ENCODE peak calls at places on chromosomes 4 and X, in six cellular contexts. T is neural progenitor cell, E is PC-3, W is SK-N-SH, R is MM.1S, H is HCT116. N is an unnamed sample.

GRCh38 chrX:13702390-13702789 is 13.5 kb downstream of the RAB9A start:
- DNase-seq in T (no peak), E (no peak), W (no peak), R (no peak), H (no peak), N (no peak)

GRCh38 chrX:150565551-150565950 is 2.9 kb upstream of the MTM1 start:
- DNase-seq in T (no peak), E (no peak), W (no peak), R (no peak), H (no peak), N (no peak)

GRCh38 chr4:180665994-180666818 is 1577.0 kb upstream of the TENM3 start:
- DNase-seq in T (peak), E (peak), W (peak), R (peak), H (peak), N (peak)

GRCh38 chrX:17859609-17860178 is 1.4 kb downstream of the RAI2 start:
- DNase-seq in T (peak), E (no peak), W (peak), R (no peak), H (no peak), N (no peak)

GRCh38 chrX:39905475-39905889 is 192.3 kb downstream of the BCOR start:
- DNase-seq in T (no peak), E (peak), W (peak), R (no peak), H (no peak), N (no peak)

GRCh38 chr4:115944146-115944905 is 830.9 kb upstream of the NDST4 start:
- DNase-seq in T (no peak), E (peak), W (no peak), R (no peak), H (no peak), N (no peak)

GRCh38 chr4:88661724-88662123 is 35.9 kb downstream of the NAP1L5 start:
- DNase-seq in T (no peak), E (peak), W (no peak), R (no peak), H (no peak), N (peak)

GRCh38 chr4:152265149-152265621 is 270.7 kb downstream of the FBXW7 start:
- DNase-seq in T (no peak), E (peak), W (no peak), R (no peak), H (no peak), N (no peak)

GRCh38 chr4:30753316-30753715 is 33.1 kb downstream of the PCDH7 start:
- DNase-seq in T (no peak), E (peak), W (no peak), R (no peak), H (peak), N (peak)

GRCh38 chrX:69808375-69808774 is 192.5 kb downstream of the EDA start:
- DNase-seq in T (no peak), E (no peak), W (no peak), R (no peak), H (no peak), N (no peak)

GRCh38 chrX:150507251-150507856 is 61.1 kb upstream of the MTM1 start:
- DNase-seq in T (peak), E (no peak), W (no peak), R (no peak), H (no peak), N (peak)

GRCh38 chr4:189792819-189793618 is 147.7 kb upstream of the FRG1 start:
- DNase-seq in T (peak), E (peak), W (peak), R (peak), H (peak), N (peak)

GRCh38 chr4:54085284-54085683 is 14.7 kb upstream of the GSX2 start:
- DNase-seq in T (no peak), E (peak), W (no peak), R (no peak), H (no peak), N (peak)

GRCh38 chr4:84578540-84579409 is 4.2 kb upstream of the CDS1 start:
- DNase-seq in T (peak), E (peak), W (peak), R (peak), H (peak), N (peak)

GRCh38 chrX:79592259-79592658 is 225.1 kb upstream of the ITM2A start:
- DNase-seq in T (no peak), E (peak), W (peak), R (no peak), H (no peak), N (no peak)

GRCh38 chr4:89242864-89243740 is 64.5 kb downstream of the GPRIN3 start:
- DNase-seq in T (no peak), E (no peak), W (no peak), R (no peak), H (no peak), N (no peak)

DNA sequence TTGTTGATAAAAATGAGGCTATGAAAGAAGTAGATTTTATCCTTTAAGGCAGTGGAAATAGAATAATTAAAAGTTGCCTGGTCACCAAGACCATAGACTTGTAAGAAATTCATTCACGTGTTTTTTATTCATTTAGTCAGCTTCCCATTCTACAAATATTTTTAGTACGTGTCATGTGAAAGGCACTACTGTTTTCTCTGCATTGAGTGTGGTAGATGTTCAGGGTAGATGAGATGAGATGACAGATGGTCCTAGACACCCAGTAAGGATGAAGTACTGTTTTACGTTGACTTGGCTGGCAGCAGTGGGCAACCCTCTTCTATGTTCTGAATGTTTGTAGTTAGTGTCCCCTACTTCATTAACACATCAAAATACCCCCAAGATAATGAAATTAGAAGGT is 228.1 kb downstream of the ARHGAP24 start:
- DNase-seq in T (no peak), E (no peak), W (no peak), R (no peak), H (no peak), N (peak)
- TF ChIP-seq EZH2phosphoT487 in T (no peak), E (no peak), W (no peak), R (no peak), H (no peak), N (no peak)

GRCh38 chrX:109732319-109732779 is 708 bp downstream of the ACSL4 start:
- DNase-seq in T (peak), E (peak), W (peak), R (peak), H (no peak), N (peak)

GRCh38 chrX:109733658-109734022 is 583 bp upstream of the ACSL4 start:
- DNase-seq in T (peak), E (no peak), W (no peak), R (no peak), H (no peak), N (no peak)

GRCh38 chrX:109735241-109735744 is 2.2 kb upstream of the ACSL4 start:
- DNase-seq in T (no peak), E (no peak), W (no peak), R (no peak), H (no peak), N (no peak)

DNA sequence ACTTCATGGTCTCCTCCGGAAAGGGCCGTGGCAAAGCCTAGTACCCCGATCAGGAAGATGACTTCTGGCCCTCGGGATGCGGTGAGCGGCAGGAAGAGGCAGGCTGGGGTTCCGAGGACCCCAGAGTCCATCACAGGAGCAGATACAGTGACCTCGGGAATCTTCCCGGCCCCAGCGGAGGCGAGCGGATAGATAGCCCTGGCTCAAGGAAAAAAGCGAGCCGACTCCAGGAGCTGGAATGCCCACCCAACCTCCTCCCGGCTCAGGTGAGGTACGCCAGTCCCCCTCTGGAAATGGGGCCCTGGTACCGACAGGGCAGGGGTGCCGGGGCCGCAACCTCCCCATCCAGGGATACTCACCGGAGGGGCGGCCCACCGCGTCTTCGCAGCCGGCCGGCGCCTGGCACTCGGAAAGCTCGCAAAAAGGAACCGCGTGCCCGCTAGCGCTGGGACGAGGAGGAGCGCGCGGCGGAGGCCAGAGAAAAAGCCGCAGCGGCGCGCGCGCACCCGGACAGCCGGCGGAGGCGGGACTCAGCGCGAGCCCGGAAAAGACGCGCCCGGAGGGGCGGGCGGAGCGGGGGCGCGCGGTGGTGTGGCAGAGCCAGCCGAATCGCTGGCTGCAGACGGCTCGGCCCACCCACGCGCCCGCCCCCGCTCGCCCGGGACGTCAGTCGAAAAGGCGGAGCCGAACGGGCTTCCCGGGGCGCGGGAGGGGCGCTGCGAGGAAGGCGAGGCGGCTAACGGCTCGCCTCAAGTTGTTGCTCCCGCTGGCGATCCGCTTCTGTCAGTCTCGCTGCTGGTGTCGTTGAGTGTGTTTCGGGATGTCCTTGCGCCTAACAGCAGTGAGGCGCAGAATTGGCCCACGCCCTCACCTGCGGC is at the start of gene ACSL4:
- DNase-seq in T (peak), E (peak), W (peak), R (peak), H (peak), N (peak)
- H2AFZ ChIP-seq in T (peak), E (peak), W (peak), R (peak), H (no peak), N (peak)

GRCh38 chr4:8157944-8158709 is 486 bp downstream of the ABLIM2 start:
- DNase-seq in T (no peak), E (peak), W (no peak), R (no peak), H (no peak), N (peak)
- H3K9ac ChIP-seq in T (no peak), E (peak), W (no peak), R (no peak), H (peak), N (no peak)

GRCh38 chr4:184146951-184147350 is 70.7 kb downstream of the ENPP6 start:
- DNase-seq in T (no peak), E (no peak), W (no peak), R (no peak), H (no peak), N (no peak)

GRCh38 chr4:184147858-184148799 is 69.5 kb downstream of the ENPP6 start:
- DNase-seq in T (no peak), E (no peak), W (no peak), R (no peak), H (no peak), N (peak)

GRCh38 chr4:184143770-184144564 is 73.7 kb downstream of the ENPP6 start:
- DNase-seq in T (no peak), E (peak), W (no peak), R (no peak), H (no peak), N (no peak)

GRCh38 chr4:184145596-184145995 is 72.1 kb downstream of the ENPP6 start:
- DNase-seq in T (no peak), E (no peak), W (no peak), R (no peak), H (no peak), N (no peak)

DNA sequence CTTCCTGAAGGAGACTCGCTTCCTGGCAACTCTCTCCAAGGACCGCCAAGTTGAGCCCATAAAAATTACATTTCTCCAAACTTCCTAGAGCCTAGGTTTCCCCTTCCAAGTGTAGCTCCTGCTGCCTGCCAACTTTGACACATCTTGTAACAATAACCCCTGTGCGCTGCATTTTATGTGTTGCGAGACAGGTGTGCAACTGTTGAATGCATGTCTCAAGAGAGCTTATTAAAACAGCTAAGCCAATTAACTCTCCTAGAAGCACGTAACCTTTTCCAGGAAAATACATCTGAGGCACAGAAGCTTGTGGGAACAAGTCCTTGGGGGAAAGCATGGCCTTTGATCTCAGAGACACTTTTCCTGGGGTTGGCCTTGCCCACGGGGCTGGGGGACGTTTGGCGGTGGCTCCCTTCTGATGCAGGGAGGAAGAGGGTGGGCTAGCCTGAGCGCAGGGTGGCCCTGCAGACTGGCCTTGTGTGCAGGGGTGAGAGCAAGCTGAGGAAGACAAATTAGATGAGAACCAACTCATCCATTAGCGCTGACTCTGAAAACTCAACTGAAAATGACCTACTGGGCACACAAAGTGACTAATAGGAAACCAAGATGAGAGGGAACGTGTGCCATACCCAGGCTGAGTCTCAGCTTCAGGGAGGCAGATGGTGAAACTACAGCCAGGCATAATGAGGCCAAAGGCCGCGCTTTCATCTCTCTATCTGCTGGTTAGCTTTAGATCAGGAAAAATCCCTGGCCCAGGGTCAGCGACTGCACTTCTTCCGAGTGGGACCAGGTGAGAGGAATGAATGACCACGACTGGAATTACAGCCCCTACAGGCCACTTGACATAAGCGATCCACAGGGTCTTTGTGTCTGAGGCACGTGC is 75.3 kb downstream of the ENPP6 start:
- DNase-seq in T (no peak), E (no peak), W (no peak), R (no peak), H (no peak), N (no peak)
- TF ChIP-seq EZH2phosphoT487 in T (no peak), E (no peak), W (no peak), R (no peak), H (no peak), N (no peak)

N was measured in GM23248.